ENCODE peak calls at places on chromosomes 13 and 19, in four cellular contexts. M is pancreas; Q is D341Med; Z is activated CD8-positive, alpha-beta memory T cell treated with anti-CD3 and anti-CD28 coated beads for 1 hour. S is an unnamed sample.

GRCh38 chr13:39875111-39875510 is 219.6 kb downstream of the COG6 start:
- DNase-seq in M (no peak), Q (no peak), Z (no peak), S (no peak)

GRCh38 chr13:75931116-75931515 is 295.0 kb downstream of the LMO7 start:
- DNase-seq in Q (no peak), M (no peak), Z (no peak), S (no peak)

GRCh38 chr13:25214371-25215252 is 42.5 kb upstream of the AMER2 start:
- DNase-seq in M (no peak), Q (no peak), Z (no peak), S (no peak)

GRCh38 chr13:30346159-30346788 is 38.9 kb upstream of the KATNAL1 start:
- DNase-seq in M (no peak), Z (peak; percentile 17), Q (no peak), S (no peak)

GRCh38 chr19:41521860-41522555 is 54.0 kb upstream of the CEACAM21 start:
- DNase-seq in Q (no peak), M (no peak), Z (no peak), S (no peak)

GRCh38 chr13:29810145-29810742 is 40.2 kb downstream of the UBL3 start:
- DNase-seq in M (no peak), Q (no peak), Z (no peak), S (no peak)

GRCh38 chr13:99415014-99415650 is 86.1 kb upstream of the TM9SF2 start:
- DNase-seq in Z (no peak), M (no peak), Q (no peak), S (no peak)

GRCh38 chr13:43127103-43127817 is 103.9 kb downstream of the DNAJC15 start:
- DNase-seq in M (no peak), Z (no peak), Q (no peak), S (no peak)

S was measured in cerebellar nuclear complex.